ENCODE peak calls at places on chromosomes 5 and 9, in eight cellular contexts. A is IMR-90, W is WERI-Rb-1, J is heart left ventricle, L is endodermal cell, T is GM23248, B is left ventricle myocardium inferior, Z is uterus. F is an unnamed sample.

GRCh38 chr5:11809407-11809806 is 94.8 kb downstream of the CTNND2 start:
- DNase-seq in A (no peak), W (no peak), J (no peak), L (no peak), T (no peak), B (no peak), Z (no peak), F (no peak)

GRCh38 chr5:60794691-60795090 is 49.4 kb downstream of the ELOVL7 start:
- DNase-seq in A (no peak), W (no peak), J (no peak), L (no peak), T (no peak), B (no peak), Z (no peak), F (no peak)

GRCh38 chr5:145237843-145238242 is 597.3 kb downstream of the PRELID2 start:
- DNase-seq in A (peak; percentile 24), W (peak; percentile 69), J (no peak), L (peak; percentile 89), T (peak; percentile 66), B (no peak), Z (no peak), F (peak; percentile 28)

GRCh38 chr5:133967715-133968056 is 739 bp downstream of the C5orf15 start:
- DNase-seq in A (peak; percentile 59), W (no peak), J (no peak), L (no peak), T (peak; percentile 65), B (no peak), Z (no peak), F (peak; percentile 50)

GRCh38 chr5:179765400-179765799 is 28.4 kb upstream of the LTC4S start:
- DNase-seq in A (peak; percentile 85), W (no peak), J (peak; percentile 81), L (no peak), T (peak; percentile 94), B (peak; percentile 43), Z (no peak), F (peak; percentile 89)

GRCh38 chr5:107542831-107543231 is 127.9 kb downstream of the EFNA5 start:
- DNase-seq in A (peak; percentile 40), W (no peak), J (peak; percentile 87), L (no peak), T (peak; percentile 75), B (peak; percentile 74), Z (peak; percentile 66), F (peak; percentile 85)

GRCh38 chr9:16627967-16628366 is 242.5 kb downstream of the BNC2 start:
- DNase-seq in A (peak; percentile 96), W (peak; percentile 24), J (peak; percentile 65), L (no peak), T (peak; percentile 97), B (peak; percentile 40), Z (no peak), F (peak; percentile 93)

GRCh38 chr5:38422622-38423021 is 133.8 kb downstream of the LIFR start:
- DNase-seq in A (no peak), W (no peak), J (no peak), L (no peak), T (no peak), B (no peak), Z (no peak), F (no peak)

GRCh38 chr5:171149772-171150171 is 159.3 kb upstream of the TLX3 start:
- DNase-seq in A (no peak), W (no peak), J (no peak), L (no peak), T (no peak), B (no peak), Z (no peak), F (no peak)

GRCh38 chr9:132622144-132622543 is 39.7 kb downstream of the BARHL1 start:
- DNase-seq in A (peak; percentile 58), W (no peak), J (no peak), L (no peak), T (peak; percentile 5), B (no peak), Z (no peak), F (no peak)

GRCh38 chr9:114004221-114004716 is 73.8 kb downstream of the AMBP start:
- DNase-seq in A (no peak), W (peak; percentile 6), J (peak; percentile 78), L (peak; percentile 22), T (no peak), B (peak; percentile 54), Z (peak; percentile 32), F (no peak)

GRCh38 chr5:131262953-131263541 is 806 bp upstream of the CDC42SE2 start:
- DNase-seq in A (no peak), W (no peak), J (no peak), L (no peak), T (peak; percentile 40), B (no peak), Z (no peak), F (no peak)

GRCh38 chr5:94153736-94154450 is 412.5 kb upstream of the POU5F2 start:
- DNase-seq in A (peak; percentile 18), W (no peak), J (no peak), L (no peak), T (peak; percentile 35), B (no peak), Z (no peak), F (peak; percentile 59)

GRCh38 chr9:72836790-72837189 is 116.1 kb downstream of the ALDH1A1 start:
- DNase-seq in A (no peak), W (no peak), J (no peak), L (no peak), T (no peak), B (no peak), Z (no peak), F (no peak)

GRCh38 chr5:68222310-68222709 is 6.8 kb downstream of the PIK3R1 start:
- DNase-seq in A (no peak), W (no peak), J (no peak), L (no peak), T (no peak), B (no peak), Z (no peak), F (no peak)

GRCh38 chr5:82544004-82544403 is 265.9 kb upstream of the RPS23 start:
- DNase-seq in A (no peak), W (no peak), J (no peak), L (no peak), T (no peak), B (no peak), Z (no peak), F (no peak)

GRCh38 chr9:27712826-27713225 is 139.5 kb upstream of the C9orf72 start:
- DNase-seq in A (no peak), W (no peak), J (no peak), L (no peak), T (no peak), B (no peak), Z (no peak), F (no peak)

GRCh38 chr9:134163374-134164196 is 779 bp downstream of the RNU6ATAC start:
- DNase-seq in A (peak; percentile 22), W (no peak), J (peak; percentile 76), L (peak; percentile 77), T (peak; percentile 77), B (peak; percentile 70), Z (peak; percentile 64), F (no peak)

GRCh38 chr9:120186276-120186675 is 393.7 kb downstream of the CDK5RAP2 start:
- DNase-seq in A (no peak), W (no peak), J (no peak), L (no peak), T (no peak), B (no peak), Z (no peak), F (no peak)

GRCh38 chr5:64229163-64229774 is 63.6 kb downstream of the RNF180 start:
- DNase-seq in A (peak; percentile 39), W (no peak), J (no peak), L (no peak), T (peak; percentile 59), B (no peak), Z (no peak), F (no peak)

GRCh38 chr5:54738118-54738972 is 220.8 kb downstream of the SNX18 start:
- DNase-seq in A (peak; percentile 69), W (no peak), J (peak; percentile 83), L (no peak), T (peak; percentile 82), B (peak; percentile 77), Z (peak; percentile 37), F (peak; percentile 86)

GRCh38 chr5:35415305-35415704 is 185.0 kb upstream of the PRLR start:
- DNase-seq in A (no peak), W (no peak), J (no peak), L (no peak), T (peak; percentile 21), B (no peak), Z (no peak), F (no peak)

GRCh38 chr9:137304383-137305059 is 2.5 kb upstream of the NRARP start:
- DNase-seq in A (no peak), W (peak; percentile 63), J (no peak), L (peak; percentile 58), T (no peak), B (peak; percentile 15), Z (no peak), F (no peak)

GRCh38 chr5:115634343-115635132 is 8.7 kb upstream of the TMED7 start:
- DNase-seq in A (peak; percentile 80), W (peak; percentile 90), J (peak; percentile 82), L (peak; percentile 95), T (peak; percentile 90), B (peak; percentile 86), Z (peak; percentile 84), F (peak; percentile 83)
- H3K4me3 ChIP-seq in A (peak overlapping the region; percentile 41), W (no peak overlapping the region), J (no peak overlapping the region), L (peak overlapping the region; percentile 10), T (peak overlapping the region; percentile 71), B (peak overlapping the region; percentile 53), Z (peak overlapping the region; percentile 24), F (peak overlapping the region; percentile 27)

GRCh38 chr5:141393267-141393666 is 834 bp downstream of the PCDHGA8 start:
- DNase-seq in A (no peak), W (no peak), J (no peak), L (no peak), T (no peak), B (no peak), Z (no peak), F (no peak)
- H3K9me3 ChIP-seq in A (peaks cover 48% of the 10 kb centered on the region), W (peaks cover 4% of the 10 kb centered on the region), J (peaks cover 69% of the 10 kb centered on the region), L (peaks cover 66% of the 10 kb centered on the region), T (no peaks in the 10 kb centered on the region), B (peaks cover 94% of the 10 kb centered on the region), Z (no peaks in the 10 kb centered on the region), F (peaks cover 9% of the 10 kb centered on the region)

DNA sequence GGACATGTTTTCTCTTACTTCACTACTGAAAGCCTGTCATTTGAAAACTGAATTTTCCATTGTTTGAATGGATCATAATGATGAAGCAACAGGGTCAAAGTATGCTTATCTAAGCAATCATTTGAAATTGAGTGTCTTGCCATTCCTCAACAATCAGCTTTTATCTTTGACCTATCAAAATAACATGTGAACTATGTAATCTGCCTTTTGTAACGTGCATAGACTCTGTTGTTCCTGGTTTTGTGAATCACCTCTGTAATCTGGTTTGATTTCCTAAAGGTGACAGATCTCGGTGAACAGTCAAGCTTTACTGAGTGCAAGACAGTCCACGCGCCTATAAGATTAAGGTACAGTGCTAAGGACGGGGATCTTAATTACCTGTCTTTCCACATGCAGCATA is 3.3 kb downstream of the MEF2C start:
- DNase-seq in A (no peak), W (peak; percentile 30), J (no peak), L (no peak), T (no peak), B (no peak), Z (no peak), F (no peak)
- H3K4me3 ChIP-seq in A (no peak overlapping the region), W (no peak overlapping the region), J (no peak overlapping the region), L (no peak overlapping the region), T (no peak overlapping the region), B (peak overlapping the region; percentile 79), Z (peak overlapping the region; percentile 52), F (peak overlapping the region; percentile 73)

DNA sequence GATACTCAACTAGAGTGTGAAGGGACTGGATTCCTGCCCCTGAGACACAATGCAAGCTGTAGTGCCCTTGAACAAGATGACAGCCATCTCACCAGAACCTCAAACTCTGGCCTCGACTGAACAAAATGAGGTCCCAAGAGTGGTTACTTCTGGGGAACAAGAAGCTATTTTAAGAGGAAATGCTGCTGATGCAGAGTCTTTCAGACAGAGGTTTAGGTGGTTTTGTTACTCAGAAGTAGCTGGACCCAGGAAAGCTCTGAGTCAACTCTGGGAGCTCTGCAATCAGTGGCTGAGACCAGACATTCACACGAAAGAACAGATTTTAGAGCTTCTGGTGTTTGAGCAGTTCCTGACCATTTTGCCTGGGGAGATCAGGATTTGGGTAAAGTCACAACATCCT is 2.4 kb downstream of the ZNF483 start:
- DNase-seq in A (no peak), W (no peak), J (no peak), L (no peak), T (peak; percentile 47), B (no peak), Z (no peak), F (no peak)
- H3K9me3 ChIP-seq in A (peaks cover 6% of the 10 kb centered on the region), W (no peaks in the 10 kb centered on the region), J (no peaks in the 10 kb centered on the region), L (no peaks in the 10 kb centered on the region), T (no peaks in the 10 kb centered on the region), B (peaks cover 2% of the 10 kb centered on the region), Z (no peaks in the 10 kb centered on the region), F (no peaks in the 10 kb centered on the region)

F was measured in MG63.